ENCODE peak calls at places on chromosomes 2 and 18, in five cellular contexts. One of them, this sample, is unnamed.

GRCh38 chr2:102473020-102473419 is at the start of gene SLC9A4:
- DNase-seq in C1 segment of cervical spinal cord: no peak
- DNase-seq in astrocyte of the spinal cord: peak
- DNase-seq in choroid plexus epithelial cell: peak
- DNase-seq in activated T-cell treated with anti-CD3 and anti-CD28 coated beads for 24 hours: peak
- DNase-seq in this sample: peak

GRCh38 chr2:74278694-74279093 is 64.5 kb downstream of the SLC4A5 start:
- DNase-seq in C1 segment of cervical spinal cord: no peak
- DNase-seq in astrocyte of the spinal cord: no peak
- DNase-seq in choroid plexus epithelial cell: no peak
- DNase-seq in activated T-cell treated with anti-CD3 and anti-CD28 coated beads for 24 hours: no peak
- DNase-seq in this sample: no peak

GRCh38 chr2:135066710-135067109 is 14.6 kb downstream of the RAB3GAP1 start:
- DNase-seq in C1 segment of cervical spinal cord: no peak
- DNase-seq in astrocyte of the spinal cord: no peak
- DNase-seq in choroid plexus epithelial cell: peak
- DNase-seq in activated T-cell treated with anti-CD3 and anti-CD28 coated beads for 24 hours: no peak
- DNase-seq in this sample: no peak

GRCh38 chr2:104755026-104755856 is 98.7 kb upstream of the POU3F3 start:
- DNase-seq in C1 segment of cervical spinal cord: no peak
- DNase-seq in astrocyte of the spinal cord: peak
- DNase-seq in choroid plexus epithelial cell: no peak
- DNase-seq in activated T-cell treated with anti-CD3 and anti-CD28 coated beads for 24 hours: no peak
- DNase-seq in this sample: no peak

GRCh38 chr2:237130562-237131421 is 45.1 kb downstream of the COPS8 start:
- DNase-seq in C1 segment of cervical spinal cord: no peak
- DNase-seq in astrocyte of the spinal cord: no peak
- DNase-seq in choroid plexus epithelial cell: no peak
- DNase-seq in activated T-cell treated with anti-CD3 and anti-CD28 coated beads for 24 hours: no peak
- DNase-seq in this sample: no peak

GRCh38 chr2:12514168-12514567 is 202.6 kb upstream of the TRIB2 start:
- DNase-seq in C1 segment of cervical spinal cord: no peak
- DNase-seq in astrocyte of the spinal cord: no peak
- DNase-seq in choroid plexus epithelial cell: no peak
- DNase-seq in activated T-cell treated with anti-CD3 and anti-CD28 coated beads for 24 hours: no peak
- DNase-seq in this sample: no peak

GRCh38 chr2:70089220-70089945 is 2.1 kb downstream of the PCBP1 start:
- DNase-seq in C1 segment of cervical spinal cord: no peak
- DNase-seq in astrocyte of the spinal cord: peak
- DNase-seq in choroid plexus epithelial cell: peak
- DNase-seq in activated T-cell treated with anti-CD3 and anti-CD28 coated beads for 24 hours: peak
- DNase-seq in this sample: no peak

GRCh38 chr2:127893494-127893893 is 7.7 kb upstream of the AMMECR1L start:
- DNase-seq in C1 segment of cervical spinal cord: no peak
- DNase-seq in astrocyte of the spinal cord: no peak
- DNase-seq in choroid plexus epithelial cell: no peak
- DNase-seq in activated T-cell treated with anti-CD3 and anti-CD28 coated beads for 24 hours: no peak
- DNase-seq in this sample: no peak

GRCh38 chr2:48693645-48694044 is 61.9 kb downstream of the LHCGR start:
- DNase-seq in C1 segment of cervical spinal cord: no peak
- DNase-seq in astrocyte of the spinal cord: peak
- DNase-seq in choroid plexus epithelial cell: peak
- DNase-seq in activated T-cell treated with anti-CD3 and anti-CD28 coated beads for 24 hours: no peak
- DNase-seq in this sample: no peak

GRCh38 chr2:85761512-85761944 is 7.7 kb downstream of the ATOH8 start:
- DNase-seq in C1 segment of cervical spinal cord: no peak
- DNase-seq in astrocyte of the spinal cord: no peak
- DNase-seq in choroid plexus epithelial cell: no peak
- DNase-seq in activated T-cell treated with anti-CD3 and anti-CD28 coated beads for 24 hours: no peak
- DNase-seq in this sample: no peak

GRCh38 chr2:158056875-158057274 is 44.8 kb upstream of the UPP2 start:
- DNase-seq in C1 segment of cervical spinal cord: no peak
- DNase-seq in astrocyte of the spinal cord: no peak
- DNase-seq in choroid plexus epithelial cell: no peak
- DNase-seq in activated T-cell treated with anti-CD3 and anti-CD28 coated beads for 24 hours: no peak
- DNase-seq in this sample: no peak

GRCh38 chr2:80102026-80102425 is 202.5 kb downstream of the LRRTM1 start:
- DNase-seq in C1 segment of cervical spinal cord: no peak
- DNase-seq in astrocyte of the spinal cord: peak
- DNase-seq in choroid plexus epithelial cell: no peak
- DNase-seq in activated T-cell treated with anti-CD3 and anti-CD28 coated beads for 24 hours: no peak
- DNase-seq in this sample: no peak

GRCh38 chr18:67425724-67426123 is 90.8 kb downstream of the DSEL start:
- DNase-seq in C1 segment of cervical spinal cord: no peak
- DNase-seq in astrocyte of the spinal cord: peak
- DNase-seq in choroid plexus epithelial cell: peak
- DNase-seq in activated T-cell treated with anti-CD3 and anti-CD28 coated beads for 24 hours: no peak
- DNase-seq in this sample: no peak

GRCh38 chr2:174682578-174683391 is 81.5 kb downstream of the CHRNA1 start:
- DNase-seq in C1 segment of cervical spinal cord: peak
- DNase-seq in astrocyte of the spinal cord: peak
- DNase-seq in choroid plexus epithelial cell: peak
- DNase-seq in activated T-cell treated with anti-CD3 and anti-CD28 coated beads for 24 hours: peak
- DNase-seq in this sample: no peak

GRCh38 chr2:225668606-225669266 is 269.2 kb downstream of the NYAP2 start:
- DNase-seq in C1 segment of cervical spinal cord: no peak
- DNase-seq in astrocyte of the spinal cord: peak
- DNase-seq in choroid plexus epithelial cell: peak
- DNase-seq in activated T-cell treated with anti-CD3 and anti-CD28 coated beads for 24 hours: peak
- DNase-seq in this sample: peak

GRCh38 chr2:204691911-204692510 is 146.7 kb downstream of the PARD3B start:
- DNase-seq in C1 segment of cervical spinal cord: peak
- DNase-seq in astrocyte of the spinal cord: peak
- DNase-seq in choroid plexus epithelial cell: peak
- DNase-seq in activated T-cell treated with anti-CD3 and anti-CD28 coated beads for 24 hours: no peak
- DNase-seq in this sample: peak

GRCh38 chr2:12856934-12857660 is 140.4 kb downstream of the TRIB2 start:
- DNase-seq in C1 segment of cervical spinal cord: no peak
- DNase-seq in astrocyte of the spinal cord: peak
- DNase-seq in choroid plexus epithelial cell: peak
- DNase-seq in activated T-cell treated with anti-CD3 and anti-CD28 coated beads for 24 hours: no peak
- DNase-seq in this sample: peak

GRCh38 chr2:211930331-211930730 is 608.3 kb downstream of the ERBB4 start:
- DNase-seq in C1 segment of cervical spinal cord: no peak
- DNase-seq in astrocyte of the spinal cord: no peak
- DNase-seq in choroid plexus epithelial cell: no peak
- DNase-seq in activated T-cell treated with anti-CD3 and anti-CD28 coated beads for 24 hours: no peak
- DNase-seq in this sample: no peak

GRCh38 chr18:51236225-51236624 is 38.7 kb upstream of the MEX3C start:
- DNase-seq in C1 segment of cervical spinal cord: no peak
- DNase-seq in astrocyte of the spinal cord: peak
- DNase-seq in choroid plexus epithelial cell: peak
- DNase-seq in activated T-cell treated with anti-CD3 and anti-CD28 coated beads for 24 hours: no peak
- DNase-seq in this sample: peak

GRCh38 chr2:7835693-7836680 is 845.9 kb upstream of the ID2 start:
- DNase-seq in C1 segment of cervical spinal cord: no peak
- DNase-seq in astrocyte of the spinal cord: peak
- DNase-seq in choroid plexus epithelial cell: no peak
- DNase-seq in activated T-cell treated with anti-CD3 and anti-CD28 coated beads for 24 hours: no peak
- DNase-seq in this sample: no peak

GRCh38 chr2:153770359-153770991 is 101.2 kb upstream of the GALNT13 start:
- DNase-seq in C1 segment of cervical spinal cord: peak
- DNase-seq in astrocyte of the spinal cord: no peak
- DNase-seq in choroid plexus epithelial cell: no peak
- DNase-seq in activated T-cell treated with anti-CD3 and anti-CD28 coated beads for 24 hours: no peak
- DNase-seq in this sample: no peak

GRCh38 chr2:25339791-25340339 is 1.9 kb downstream of the DNMT3A start:
- DNase-seq in C1 segment of cervical spinal cord: no peak
- DNase-seq in astrocyte of the spinal cord: no peak
- DNase-seq in choroid plexus epithelial cell: no peak
- DNase-seq in activated T-cell treated with anti-CD3 and anti-CD28 coated beads for 24 hours: no peak
- DNase-seq in this sample: no peak

GRCh38 chr18:39770399-39770798 is 2184.6 kb upstream of the PIK3C3 start:
- DNase-seq in C1 segment of cervical spinal cord: no peak
- DNase-seq in astrocyte of the spinal cord: no peak
- DNase-seq in choroid plexus epithelial cell: no peak
- DNase-seq in activated T-cell treated with anti-CD3 and anti-CD28 coated beads for 24 hours: no peak
- DNase-seq in this sample: no peak

GRCh38 chr18:61031626-61032025 is 301.6 kb upstream of the CDH20 start:
- DNase-seq in C1 segment of cervical spinal cord: no peak
- DNase-seq in astrocyte of the spinal cord: no peak
- DNase-seq in choroid plexus epithelial cell: no peak
- DNase-seq in activated T-cell treated with anti-CD3 and anti-CD28 coated beads for 24 hours: no peak
- DNase-seq in this sample: no peak

GRCh38 chr2:75031171-75031570 is 72.7 kb downstream of the POLE4 start:
- DNase-seq in C1 segment of cervical spinal cord: no peak
- DNase-seq in astrocyte of the spinal cord: no peak
- DNase-seq in choroid plexus epithelial cell: no peak
- DNase-seq in activated T-cell treated with anti-CD3 and anti-CD28 coated beads for 24 hours: no peak
- DNase-seq in this sample: no peak

GRCh38 chr2:174585657-174586056 is 11.9 kb downstream of the WIPF1 start:
- DNase-seq in C1 segment of cervical spinal cord: no peak
- DNase-seq in astrocyte of the spinal cord: no peak
- DNase-seq in choroid plexus epithelial cell: no peak
- DNase-seq in activated T-cell treated with anti-CD3 and anti-CD28 coated beads for 24 hours: no peak
- DNase-seq in this sample: no peak

GRCh38 chr18:49658871-49659378 is 97.1 kb downstream of the LIPG start:
- DNase-seq in C1 segment of cervical spinal cord: no peak
- DNase-seq in astrocyte of the spinal cord: no peak
- DNase-seq in choroid plexus epithelial cell: no peak
- DNase-seq in activated T-cell treated with anti-CD3 and anti-CD28 coated beads for 24 hours: no peak
- DNase-seq in this sample: no peak

GRCh38 chr2:127695491-127696472 is 5.5 kb upstream of the SFT2D3 start:
- DNase-seq in C1 segment of cervical spinal cord: no peak
- DNase-seq in astrocyte of the spinal cord: peak
- DNase-seq in choroid plexus epithelial cell: peak
- DNase-seq in activated T-cell treated with anti-CD3 and anti-CD28 coated beads for 24 hours: peak
- DNase-seq in this sample: no peak

GRCh38 chr2:165777522-165778186 is 16.4 kb downstream of the GALNT3 start:
- DNase-seq in C1 segment of cervical spinal cord: no peak
- DNase-seq in astrocyte of the spinal cord: no peak
- DNase-seq in choroid plexus epithelial cell: no peak
- DNase-seq in activated T-cell treated with anti-CD3 and anti-CD28 coated beads for 24 hours: no peak
- DNase-seq in this sample: no peak

GRCh38 chr2:164868563-164869419 is 27.2 kb upstream of the COBLL1 start:
- DNase-seq in C1 segment of cervical spinal cord: no peak
- DNase-seq in astrocyte of the spinal cord: no peak
- DNase-seq in choroid plexus epithelial cell: peak
- DNase-seq in activated T-cell treated with anti-CD3 and anti-CD28 coated beads for 24 hours: no peak
- DNase-seq in this sample: no peak

GRCh38 chr2:86417961-86418360 is 23.2 kb upstream of the KDM3A start:
- DNase-seq in C1 segment of cervical spinal cord: no peak
- DNase-seq in astrocyte of the spinal cord: peak
- DNase-seq in choroid plexus epithelial cell: peak
- DNase-seq in activated T-cell treated with anti-CD3 and anti-CD28 coated beads for 24 hours: no peak
- DNase-seq in this sample: peak

GRCh38 chr18:34590503-34590902 is 119.6 kb upstream of the DTNA start:
- DNase-seq in C1 segment of cervical spinal cord: no peak
- DNase-seq in astrocyte of the spinal cord: no peak
- DNase-seq in choroid plexus epithelial cell: no peak
- DNase-seq in activated T-cell treated with anti-CD3 and anti-CD28 coated beads for 24 hours: no peak
- DNase-seq in this sample: no peak

GRCh38 chr2:23457990-23458689 is 73.2 kb downstream of the KLHL29 start:
- DNase-seq in C1 segment of cervical spinal cord: no peak
- DNase-seq in astrocyte of the spinal cord: no peak
- DNase-seq in choroid plexus epithelial cell: no peak
- DNase-seq in activated T-cell treated with anti-CD3 and anti-CD28 coated beads for 24 hours: no peak
- DNase-seq in this sample: no peak

GRCh38 chr2:58027029-58027428 is 19.6 kb upstream of the VRK2 start:
- DNase-seq in C1 segment of cervical spinal cord: no peak
- DNase-seq in astrocyte of the spinal cord: no peak
- DNase-seq in choroid plexus epithelial cell: no peak
- DNase-seq in activated T-cell treated with anti-CD3 and anti-CD28 coated beads for 24 hours: no peak
- DNase-seq in this sample: no peak

This sample was measured in astrocyte of the cerebellum.